ENCODE peak calls at places on chromosomes 7 and 10, in six cellular contexts. Q is colonic mucosa; S is stimulated activated CD4-positive, alpha-beta T cell treated with anti-CD3 and anti-CD28 coated beads, Interleukin-1b, Interleukin-23, amount 100 ng/mL, for 24 hours; M is stimulated activated CD8-positive, alpha-beta memory T cell treated with anti-CD3 and anti-CD28 coated beads, Interleukin-4, amount 100 ng/mL, for 48 hours; P is NCI-H345; A is OCI-LY7. G is an unnamed sample.

GRCh38 chr10:90062786-90063185 is 361.4 kb downstream of the KIF20B start:
- DNase-seq in M (no peak), P (no peak), Q (no peak), S (no peak), A (no peak), G (no peak)

GRCh38 chr10:132297521-132297920 is 10.2 kb downstream of the STK32C start:
- DNase-seq in P (peak; percentile 73), M (no peak), A (peak; percentile 31), S (no peak), Q (no peak), G (no peak)

GRCh38 chr10:132425029-132425758 is 28.2 kb downstream of the PWWP2B start:
- DNase-seq in A (no peak), Q (no peak), S (no peak), P (no peak), M (no peak), G (no peak)

GRCh38 chr7:75928600-75928939 is 13.6 kb downstream of the POR start:
- DNase-seq in S (no peak), A (no peak), Q (no peak), M (no peak), P (no peak), G (peak; percentile 87)

GRCh38 chr7:114819629-114820362 is 102.1 kb upstream of the MDFIC start:
- DNase-seq in Q (no peak), P (no peak), A (no peak), M (no peak), S (no peak), G (no peak)

GRCh38 chr7:75624134-75624832 is 114.5 kb downstream of the HIP1 start:
- DNase-seq in M (no peak), P (no peak), S (no peak), Q (no peak), A (peak; percentile 42), G (no peak)

GRCh38 chr7:1974714-1975113 is 258.0 kb downstream of the MAD1L1 start:
- DNase-seq in A (no peak), M (no peak), P (no peak), S (no peak), Q (no peak), G (no peak)

GRCh38 chr10:26222563-26222962 is 6.0 kb downstream of the GAD2 start:
- DNase-seq in A (no peak), S (no peak), Q (no peak), M (no peak), P (no peak), G (no peak)

GRCh38 chr7:151730591-151730990 is 146.3 kb downstream of the PRKAG2 start:
- DNase-seq in Q (no peak), A (no peak), S (no peak), P (no peak), M (no peak), G (no peak)

GRCh38 chr7:45582136-45582742 is 8.1 kb downstream of the ADCY1 start:
- DNase-seq in Q (no peak), S (no peak), M (no peak), A (no peak), P (no peak), G (no peak)

GRCh38 chr7:47581821-47582747 is at the start of gene TNS3:
- DNase-seq in Q (no peak), A (peak; percentile 71), S (no peak), P (no peak), M (no peak), G (no peak)

GRCh38 chr10:131868436-131868835 is 32.4 kb upstream of the PPP2R2D start:
- DNase-seq in P (no peak), A (no peak), Q (no peak), S (no peak), M (no peak), G (no peak)

GRCh38 chr10:102919237-102919959 is 1.3 kb downstream of the CNNM2 start:
- DNase-seq in S (no peak), M (peak; percentile 40), P (no peak), A (no peak), Q (peak; percentile 42), G (peak; percentile 27)

GRCh38 chr10:12638103-12638502 is 288.8 kb downstream of the CAMK1D start:
- DNase-seq in M (no peak), S (no peak), A (no peak), P (peak; percentile 94), Q (peak; percentile 92), G (no peak)

GRCh38 chr10:23918839-23919238 is 290.1 kb upstream of the KIAA1217 start:
- DNase-seq in M (no peak), Q (no peak), P (no peak), S (no peak), A (no peak), G (peak; percentile 38)

GRCh38 chr7:46603780-46604725 is 683.0 kb upstream of the IGFBP3 start:
- DNase-seq in Q (peak; percentile 36), S (no peak), A (no peak), M (no peak), P (no peak), G (no peak)

GRCh38 chr7:34337163-34337562 is 320.9 kb upstream of the NPSR1 start:
- DNase-seq in S (no peak), M (no peak), Q (no peak), P (no peak), A (no peak), G (no peak)

GRCh38 chr7:47801423-47801822 is 146.8 kb downstream of the PKD1L1 start:
- DNase-seq in S (no peak), M (no peak), Q (no peak), P (no peak), A (no peak), G (no peak)

GRCh38 chr7:79176859-79177477 is 276.5 kb downstream of the MAGI2 start:
- DNase-seq in Q (no peak), S (no peak), M (no peak), A (peak; percentile 14), P (peak; percentile 48), G (peak; percentile 23)

GRCh38 chr10:107686095-107686494 is 521.6 kb upstream of the SORCS1 start:
- DNase-seq in A (peak; percentile 4), P (no peak), S (no peak), M (no peak), Q (peak; percentile 26), G (peak; percentile 20)

GRCh38 chr7:157474685-157475084 is 137.9 kb downstream of the DNAJB6 start:
- DNase-seq in S (no peak), P (no peak), A (peak; percentile 45), M (peak; percentile 61), Q (peak; percentile 36), G (peak; percentile 37)

GRCh38 chr10:130495116-130495862 is 359.1 kb downstream of the GLRX3 start:
- DNase-seq in A (no peak), S (no peak), P (no peak), Q (no peak), M (no peak), G (no peak)

GRCh38 chr10:70540089-70540788 is 61.7 kb downstream of the PALD1 start:
- DNase-seq in A (no peak), M (peak; percentile 57), P (no peak), S (no peak), Q (no peak), G (peak; percentile 45)

GRCh38 chr7:134532155-134533089 is 5.1 kb downstream of the AKR1B10 start:
- DNase-seq in P (no peak), Q (peak; percentile 90), M (no peak), A (no peak), S (no peak), G (no peak)

GRCh38 chr7:123372368-123372767 is 162.0 kb downstream of the IQUB start:
- DNase-seq in S (no peak), Q (no peak), A (no peak), M (no peak), P (no peak), G (no peak)

GRCh38 chr10:43208147-43209063 is 58.5 kb downstream of the RASGEF1A start:
- DNase-seq in A (no peak), P (no peak), S (no peak), M (no peak), Q (no peak), G (no peak)

GRCh38 chr7:50953303-50953702 is 170.6 kb upstream of the GRB10 start:
- DNase-seq in S (no peak), A (no peak), Q (no peak), P (no peak), M (no peak), G (no peak)

GRCh38 chr7:107946451-107946850 is 55.5 kb downstream of the DLD start:
- DNase-seq in Q (no peak), P (no peak), A (no peak), M (no peak), S (no peak), G (no peak)

GRCh38 chr7:23530355-23530754 is 1.4 kb downstream of the TRA2A start:
- DNase-seq in A (peak; percentile 71), S (no peak), P (peak; percentile 49), Q (peak; percentile 29), M (no peak), G (peak; percentile 73)

GRCh38 chr7:77648742-77649338 is 47.4 kb upstream of the RSBN1L start:
- DNase-seq in M (no peak), Q (no peak), P (no peak), S (no peak), A (no peak), G (no peak)

GRCh38 chr10:114624941-114625780 is 32.9 kb downstream of the ABLIM1 start:
- DNase-seq in S (no peak), Q (no peak), A (no peak), P (no peak), M (no peak), G (no peak)

GRCh38 chr7:45598697-45599520 is 24.7 kb downstream of the ADCY1 start:
- DNase-seq in A (no peak), P (no peak), Q (peak; percentile 11), S (no peak), M (no peak), G (no peak)

G was measured in GM12865.